ENCODE peak calls at places on chromosomes 11 and 22, in six cellular contexts. One of them, this sample, is unnamed.

GRCh38 chr11:121048464-121049233 is 24.7 kb downstream of the TBCEL start:
- DNase-seq in kidney epithelial cell: no peak
- DNase-seq in left lobe of liver: no peak
- DNase-seq in IMR-90: peak
- DNase-seq in OCI-LY7: no peak
- DNase-seq in hypothalamus: no peak
- DNase-seq in this sample: no peak

GRCh38 chr11:46270707-46271106 is 6.8 kb upstream of the CREB3L1 start:
- DNase-seq in left lobe of liver: no peak
- DNase-seq in hypothalamus: no peak
- DNase-seq in IMR-90: no peak
- DNase-seq in OCI-LY7: no peak
- DNase-seq in kidney epithelial cell: no peak
- DNase-seq in this sample: no peak

GRCh38 chr11:78213526-78214330 is 25.0 kb downstream of the USP35 start:
- DNase-seq in IMR-90: no peak
- DNase-seq in left lobe of liver: no peak
- DNase-seq in kidney epithelial cell: no peak
- DNase-seq in hypothalamus: no peak
- DNase-seq in OCI-LY7: no peak
- DNase-seq in this sample: peak

GRCh38 chr11:128759597-128759996 is 65.7 kb downstream of the FLI1 start:
- DNase-seq in IMR-90: peak
- DNase-seq in OCI-LY7: no peak
- DNase-seq in hypothalamus: no peak
- DNase-seq in kidney epithelial cell: peak
- DNase-seq in left lobe of liver: no peak
- DNase-seq in this sample: no peak

GRCh38 chr11:97893612-97894011 is 1127.1 kb upstream of the CNTN5 start:
- DNase-seq in kidney epithelial cell: no peak
- DNase-seq in left lobe of liver: no peak
- DNase-seq in hypothalamus: no peak
- DNase-seq in OCI-LY7: no peak
- DNase-seq in IMR-90: no peak
- DNase-seq in this sample: no peak

GRCh38 chr22:46528121-46528610 is 9.3 kb downstream of the CELSR1 start:
- DNase-seq in IMR-90: peak
- DNase-seq in OCI-LY7: no peak
- DNase-seq in kidney epithelial cell: peak
- DNase-seq in left lobe of liver: no peak
- DNase-seq in hypothalamus: no peak
- DNase-seq in this sample: no peak

GRCh38 chr22:22023581-22024137 is 41.1 kb upstream of the TOP3B start:
- DNase-seq in hypothalamus: no peak
- DNase-seq in OCI-LY7: no peak
- DNase-seq in left lobe of liver: no peak
- DNase-seq in IMR-90: no peak
- DNase-seq in kidney epithelial cell: no peak
- DNase-seq in this sample: no peak

GRCh38 chr11:34830648-34831047 is 85.5 kb downstream of the APIP start:
- DNase-seq in kidney epithelial cell: no peak
- DNase-seq in IMR-90: peak
- DNase-seq in left lobe of liver: no peak
- DNase-seq in OCI-LY7: no peak
- DNase-seq in hypothalamus: no peak
- DNase-seq in this sample: peak

GRCh38 chr22:44594951-44595350 is 96.9 kb upstream of the RTL6 start:
- DNase-seq in hypothalamus: no peak
- DNase-seq in OCI-LY7: no peak
- DNase-seq in kidney epithelial cell: no peak
- DNase-seq in left lobe of liver: no peak
- DNase-seq in IMR-90: peak
- DNase-seq in this sample: no peak

GRCh38 chr11:121095561-121095960 is 5.5 kb upstream of the TECTA start:
- DNase-seq in OCI-LY7: no peak
- DNase-seq in hypothalamus: no peak
- DNase-seq in left lobe of liver: no peak
- DNase-seq in IMR-90: no peak
- DNase-seq in kidney epithelial cell: no peak
- DNase-seq in this sample: no peak

GRCh38 chr22:38422615-38423511 is 32.1 kb downstream of the KCNJ4 start:
- DNase-seq in IMR-90: no peak
- DNase-seq in OCI-LY7: no peak
- DNase-seq in kidney epithelial cell: no peak
- DNase-seq in left lobe of liver: peak
- DNase-seq in hypothalamus: no peak
- DNase-seq in this sample: peak

GRCh38 chr11:71298761-71299181 is 46.4 kb upstream of the SHANK2 start:
- DNase-seq in left lobe of liver: peak
- DNase-seq in hypothalamus: no peak
- DNase-seq in kidney epithelial cell: no peak
- DNase-seq in OCI-LY7: no peak
- DNase-seq in IMR-90: no peak
- DNase-seq in this sample: no peak

GRCh38 chr22:17946691-17947367 is 77.5 kb downstream of the MICAL3 start:
- DNase-seq in OCI-LY7: no peak
- DNase-seq in IMR-90: no peak
- DNase-seq in hypothalamus: no peak
- DNase-seq in kidney epithelial cell: no peak
- DNase-seq in left lobe of liver: no peak
- DNase-seq in this sample: peak

This sample was measured in right cardiac atrium.